ENCODE peak calls at places on chromosomes 2 and 18, in nine cellular contexts. One of them, this sample, is unnamed.

GRCh38 chr2:195009202-195009601 is 647.8 kb upstream of the SLC39A10 start:
- DNase-seq in tibial nerve: no peak
- DNase-seq in left cardiac atrium: no peak
- DNase-seq in NCI-H2081: no peak
- DNase-seq in lower leg skin: no peak
- DNase-seq in stimulated activated CD4-positive, alpha-beta T cell treated with anti-CD3 and anti-CD28 coated beads, Interleukin-15, amount 100 ng/mL, for 1 hour: no peak
- DNase-seq in AG04450: no peak
- DNase-seq in NCI-H510A treated with DMSO at 0.1 percent for 48 hours: no peak
- DNase-seq in ACHN: no peak
- DNase-seq in this sample: no peak

GRCh38 chr2:20211860-20212458 is 13.0 kb downstream of the SDC1 start:
- DNase-seq in tibial nerve: no peak
- DNase-seq in left cardiac atrium: no peak
- DNase-seq in NCI-H2081: no peak
- DNase-seq in lower leg skin: no peak
- DNase-seq in stimulated activated CD4-positive, alpha-beta T cell treated with anti-CD3 and anti-CD28 coated beads, Interleukin-15, amount 100 ng/mL, for 1 hour: no peak
- DNase-seq in AG04450: no peak
- DNase-seq in NCI-H510A treated with DMSO at 0.1 percent for 48 hours: no peak
- DNase-seq in ACHN: no peak
- DNase-seq in this sample: no peak

GRCh38 chr2:119852214-119852613 is 92.5 kb downstream of the PTPN4 start:
- DNase-seq in tibial nerve: no peak
- DNase-seq in left cardiac atrium: no peak
- DNase-seq in NCI-H2081: no peak
- DNase-seq in lower leg skin: no peak
- DNase-seq in stimulated activated CD4-positive, alpha-beta T cell treated with anti-CD3 and anti-CD28 coated beads, Interleukin-15, amount 100 ng/mL, for 1 hour: no peak
- DNase-seq in AG04450: no peak
- DNase-seq in NCI-H510A treated with DMSO at 0.1 percent for 48 hours: no peak
- DNase-seq in ACHN: no peak
- DNase-seq in this sample: no peak

GRCh38 chr2:183149489-183149888 is 25.2 kb downstream of the NUP35 start:
- DNase-seq in tibial nerve: peak
- DNase-seq in left cardiac atrium: no peak
- DNase-seq in NCI-H2081: no peak
- DNase-seq in lower leg skin: no peak
- DNase-seq in stimulated activated CD4-positive, alpha-beta T cell treated with anti-CD3 and anti-CD28 coated beads, Interleukin-15, amount 100 ng/mL, for 1 hour: no peak
- DNase-seq in AG04450: peak
- DNase-seq in NCI-H510A treated with DMSO at 0.1 percent for 48 hours: no peak
- DNase-seq in ACHN: no peak
- DNase-seq in this sample: no peak

GRCh38 chr2:120735750-120736170 is at the start of gene GLI2:
- DNase-seq in tibial nerve: no peak
- DNase-seq in left cardiac atrium: peak
- DNase-seq in NCI-H2081: peak
- DNase-seq in lower leg skin: peak
- DNase-seq in stimulated activated CD4-positive, alpha-beta T cell treated with anti-CD3 and anti-CD28 coated beads, Interleukin-15, amount 100 ng/mL, for 1 hour: no peak
- DNase-seq in AG04450: peak
- DNase-seq in NCI-H510A treated with DMSO at 0.1 percent for 48 hours: peak
- DNase-seq in ACHN: peak
- DNase-seq in this sample: peak

GRCh38 chr2:128258218-128258617 is 60.5 kb downstream of the HS6ST1 start:
- DNase-seq in tibial nerve: no peak
- DNase-seq in left cardiac atrium: no peak
- DNase-seq in NCI-H2081: no peak
- DNase-seq in lower leg skin: no peak
- DNase-seq in stimulated activated CD4-positive, alpha-beta T cell treated with anti-CD3 and anti-CD28 coated beads, Interleukin-15, amount 100 ng/mL, for 1 hour: no peak
- DNase-seq in AG04450: no peak
- DNase-seq in NCI-H510A treated with DMSO at 0.1 percent for 48 hours: no peak
- DNase-seq in ACHN: no peak
- DNase-seq in this sample: no peak

GRCh38 chr2:113831156-113831555 is 58.7 kb upstream of the ACTR3 start:
- DNase-seq in tibial nerve: no peak
- DNase-seq in left cardiac atrium: no peak
- DNase-seq in NCI-H2081: no peak
- DNase-seq in lower leg skin: no peak
- DNase-seq in stimulated activated CD4-positive, alpha-beta T cell treated with anti-CD3 and anti-CD28 coated beads, Interleukin-15, amount 100 ng/mL, for 1 hour: no peak
- DNase-seq in AG04450: no peak
- DNase-seq in NCI-H510A treated with DMSO at 0.1 percent for 48 hours: no peak
- DNase-seq in ACHN: no peak
- DNase-seq in this sample: no peak

GRCh38 chr2:172442072-172442895 is 14.9 kb downstream of the ITGA6 start:
- DNase-seq in tibial nerve: no peak
- DNase-seq in left cardiac atrium: peak
- DNase-seq in NCI-H2081: no peak
- DNase-seq in lower leg skin: peak
- DNase-seq in stimulated activated CD4-positive, alpha-beta T cell treated with anti-CD3 and anti-CD28 coated beads, Interleukin-15, amount 100 ng/mL, for 1 hour: peak
- DNase-seq in AG04450: peak
- DNase-seq in NCI-H510A treated with DMSO at 0.1 percent for 48 hours: no peak
- DNase-seq in ACHN: peak
- DNase-seq in this sample: peak

GRCh38 chr2:233449071-233449901 is 95.0 kb downstream of the DGKD start:
- DNase-seq in tibial nerve: no peak
- DNase-seq in left cardiac atrium: peak
- DNase-seq in NCI-H2081: peak
- DNase-seq in lower leg skin: no peak
- DNase-seq in stimulated activated CD4-positive, alpha-beta T cell treated with anti-CD3 and anti-CD28 coated beads, Interleukin-15, amount 100 ng/mL, for 1 hour: no peak
- DNase-seq in AG04450: no peak
- DNase-seq in NCI-H510A treated with DMSO at 0.1 percent for 48 hours: peak
- DNase-seq in ACHN: peak
- DNase-seq in this sample: peak

GRCh38 chr2:238742066-238742465 is 105.8 kb upstream of the TWIST2 start:
- DNase-seq in tibial nerve: no peak
- DNase-seq in left cardiac atrium: no peak
- DNase-seq in NCI-H2081: no peak
- DNase-seq in lower leg skin: no peak
- DNase-seq in stimulated activated CD4-positive, alpha-beta T cell treated with anti-CD3 and anti-CD28 coated beads, Interleukin-15, amount 100 ng/mL, for 1 hour: no peak
- DNase-seq in AG04450: no peak
- DNase-seq in NCI-H510A treated with DMSO at 0.1 percent for 48 hours: no peak
- DNase-seq in ACHN: no peak
- DNase-seq in this sample: no peak

GRCh38 chr2:20185176-20186022 is 39.5 kb downstream of the SDC1 start:
- DNase-seq in tibial nerve: no peak
- DNase-seq in left cardiac atrium: no peak
- DNase-seq in NCI-H2081: no peak
- DNase-seq in lower leg skin: no peak
- DNase-seq in stimulated activated CD4-positive, alpha-beta T cell treated with anti-CD3 and anti-CD28 coated beads, Interleukin-15, amount 100 ng/mL, for 1 hour: no peak
- DNase-seq in AG04450: no peak
- DNase-seq in NCI-H510A treated with DMSO at 0.1 percent for 48 hours: no peak
- DNase-seq in ACHN: peak
- DNase-seq in this sample: no peak

GRCh38 chr2:177291701-177292100 is 27.2 kb upstream of the NFE2L2 start:
- DNase-seq in tibial nerve: no peak
- DNase-seq in left cardiac atrium: no peak
- DNase-seq in NCI-H2081: no peak
- DNase-seq in lower leg skin: no peak
- DNase-seq in stimulated activated CD4-positive, alpha-beta T cell treated with anti-CD3 and anti-CD28 coated beads, Interleukin-15, amount 100 ng/mL, for 1 hour: no peak
- DNase-seq in AG04450: no peak
- DNase-seq in NCI-H510A treated with DMSO at 0.1 percent for 48 hours: no peak
- DNase-seq in ACHN: no peak
- DNase-seq in this sample: no peak

GRCh38 chr2:10331033-10331701 is 28.5 kb downstream of the HPCAL1 start:
- DNase-seq in tibial nerve: peak
- DNase-seq in left cardiac atrium: peak
- DNase-seq in NCI-H2081: no peak
- DNase-seq in lower leg skin: no peak
- DNase-seq in stimulated activated CD4-positive, alpha-beta T cell treated with anti-CD3 and anti-CD28 coated beads, Interleukin-15, amount 100 ng/mL, for 1 hour: peak
- DNase-seq in AG04450: no peak
- DNase-seq in NCI-H510A treated with DMSO at 0.1 percent for 48 hours: no peak
- DNase-seq in ACHN: no peak
- DNase-seq in this sample: no peak

GRCh38 chr18:80033181-80034067 is 810 bp upstream of the RBFA start:
- DNase-seq in tibial nerve: peak
- DNase-seq in left cardiac atrium: no peak
- DNase-seq in NCI-H2081: no peak
- DNase-seq in lower leg skin: peak
- DNase-seq in stimulated activated CD4-positive, alpha-beta T cell treated with anti-CD3 and anti-CD28 coated beads, Interleukin-15, amount 100 ng/mL, for 1 hour: peak
- DNase-seq in AG04450: no peak
- DNase-seq in NCI-H510A treated with DMSO at 0.1 percent for 48 hours: no peak
- DNase-seq in ACHN: peak
- DNase-seq in this sample: no peak

GRCh38 chr2:65856928-65857327 is 424.5 kb upstream of the SPRED2 start:
- DNase-seq in tibial nerve: no peak
- DNase-seq in left cardiac atrium: no peak
- DNase-seq in NCI-H2081: no peak
- DNase-seq in lower leg skin: no peak
- DNase-seq in stimulated activated CD4-positive, alpha-beta T cell treated with anti-CD3 and anti-CD28 coated beads, Interleukin-15, amount 100 ng/mL, for 1 hour: no peak
- DNase-seq in AG04450: no peak
- DNase-seq in NCI-H510A treated with DMSO at 0.1 percent for 48 hours: no peak
- DNase-seq in ACHN: no peak
- DNase-seq in this sample: no peak

GRCh38 chr2:215664847-215665525 is 229.1 kb upstream of the FN1 start:
- DNase-seq in tibial nerve: no peak
- DNase-seq in left cardiac atrium: no peak
- DNase-seq in NCI-H2081: no peak
- DNase-seq in lower leg skin: peak
- DNase-seq in stimulated activated CD4-positive, alpha-beta T cell treated with anti-CD3 and anti-CD28 coated beads, Interleukin-15, amount 100 ng/mL, for 1 hour: no peak
- DNase-seq in AG04450: peak
- DNase-seq in NCI-H510A treated with DMSO at 0.1 percent for 48 hours: no peak
- DNase-seq in ACHN: peak
- DNase-seq in this sample: peak

GRCh38 chr18:3411854-3412268 is 38.1 kb upstream of the TGIF1 start:
- DNase-seq in tibial nerve: no peak
- DNase-seq in left cardiac atrium: peak
- DNase-seq in NCI-H2081: no peak
- DNase-seq in lower leg skin: no peak
- DNase-seq in stimulated activated CD4-positive, alpha-beta T cell treated with anti-CD3 and anti-CD28 coated beads, Interleukin-15, amount 100 ng/mL, for 1 hour: peak
- DNase-seq in AG04450: no peak
- DNase-seq in NCI-H510A treated with DMSO at 0.1 percent for 48 hours: no peak
- DNase-seq in ACHN: no peak
- DNase-seq in this sample: no peak

GRCh38 chr18:63022429-63023022 is 297.0 kb downstream of the BCL2 start:
- DNase-seq in tibial nerve: no peak
- DNase-seq in left cardiac atrium: no peak
- DNase-seq in NCI-H2081: no peak
- DNase-seq in lower leg skin: no peak
- DNase-seq in stimulated activated CD4-positive, alpha-beta T cell treated with anti-CD3 and anti-CD28 coated beads, Interleukin-15, amount 100 ng/mL, for 1 hour: peak
- DNase-seq in AG04450: no peak
- DNase-seq in NCI-H510A treated with DMSO at 0.1 percent for 48 hours: no peak
- DNase-seq in ACHN: peak
- DNase-seq in this sample: no peak

GRCh38 chr2:161033059-161033660 is 127.1 kb upstream of the TANK start:
- DNase-seq in tibial nerve: no peak
- DNase-seq in left cardiac atrium: no peak
- DNase-seq in NCI-H2081: no peak
- DNase-seq in lower leg skin: no peak
- DNase-seq in stimulated activated CD4-positive, alpha-beta T cell treated with anti-CD3 and anti-CD28 coated beads, Interleukin-15, amount 100 ng/mL, for 1 hour: no peak
- DNase-seq in AG04450: no peak
- DNase-seq in NCI-H510A treated with DMSO at 0.1 percent for 48 hours: no peak
- DNase-seq in ACHN: no peak
- DNase-seq in this sample: no peak

GRCh38 chr2:112055833-112056625 is 960 bp downstream of the TMEM87B start:
- DNase-seq in tibial nerve: peak
- DNase-seq in left cardiac atrium: peak
- DNase-seq in NCI-H2081: peak
- DNase-seq in lower leg skin: peak
- DNase-seq in stimulated activated CD4-positive, alpha-beta T cell treated with anti-CD3 and anti-CD28 coated beads, Interleukin-15, amount 100 ng/mL, for 1 hour: no peak
- DNase-seq in AG04450: peak
- DNase-seq in NCI-H510A treated with DMSO at 0.1 percent for 48 hours: peak
- DNase-seq in ACHN: peak
- DNase-seq in this sample: peak

GRCh38 chr2:84288335-84288734 is 170.7 kb downstream of the SUCLG1 start:
- DNase-seq in tibial nerve: no peak
- DNase-seq in left cardiac atrium: no peak
- DNase-seq in NCI-H2081: no peak
- DNase-seq in lower leg skin: no peak
- DNase-seq in stimulated activated CD4-positive, alpha-beta T cell treated with anti-CD3 and anti-CD28 coated beads, Interleukin-15, amount 100 ng/mL, for 1 hour: no peak
- DNase-seq in AG04450: no peak
- DNase-seq in NCI-H510A treated with DMSO at 0.1 percent for 48 hours: no peak
- DNase-seq in ACHN: no peak
- DNase-seq in this sample: no peak

GRCh38 chr2:186325827-186326535 is 160.1 kb upstream of the ZC3H15 start:
- DNase-seq in tibial nerve: no peak
- DNase-seq in left cardiac atrium: no peak
- DNase-seq in NCI-H2081: no peak
- DNase-seq in lower leg skin: no peak
- DNase-seq in stimulated activated CD4-positive, alpha-beta T cell treated with anti-CD3 and anti-CD28 coated beads, Interleukin-15, amount 100 ng/mL, for 1 hour: no peak
- DNase-seq in AG04450: no peak
- DNase-seq in NCI-H510A treated with DMSO at 0.1 percent for 48 hours: no peak
- DNase-seq in ACHN: no peak
- DNase-seq in this sample: no peak

GRCh38 chr2:112275887-112276773 is 733 bp downstream of the ZC3H6 start:
- DNase-seq in tibial nerve: peak
- DNase-seq in left cardiac atrium: peak
- DNase-seq in NCI-H2081: peak
- DNase-seq in lower leg skin: peak
- DNase-seq in stimulated activated CD4-positive, alpha-beta T cell treated with anti-CD3 and anti-CD28 coated beads, Interleukin-15, amount 100 ng/mL, for 1 hour: peak
- DNase-seq in AG04450: peak
- DNase-seq in NCI-H510A treated with DMSO at 0.1 percent for 48 hours: peak
- DNase-seq in ACHN: peak
- DNase-seq in this sample: peak

GRCh38 chr2:120959426-120959825 is 223.8 kb downstream of the GLI2 start:
- DNase-seq in tibial nerve: peak
- DNase-seq in left cardiac atrium: peak
- DNase-seq in NCI-H2081: peak
- DNase-seq in lower leg skin: peak
- DNase-seq in stimulated activated CD4-positive, alpha-beta T cell treated with anti-CD3 and anti-CD28 coated beads, Interleukin-15, amount 100 ng/mL, for 1 hour: no peak
- DNase-seq in AG04450: no peak
- DNase-seq in NCI-H510A treated with DMSO at 0.1 percent for 48 hours: no peak
- DNase-seq in ACHN: no peak
- DNase-seq in this sample: no peak

GRCh38 chr18:52541056-52541455 is 201.1 kb downstream of the DCC start:
- DNase-seq in tibial nerve: no peak
- DNase-seq in left cardiac atrium: no peak
- DNase-seq in NCI-H2081: no peak
- DNase-seq in lower leg skin: no peak
- DNase-seq in stimulated activated CD4-positive, alpha-beta T cell treated with anti-CD3 and anti-CD28 coated beads, Interleukin-15, amount 100 ng/mL, for 1 hour: no peak
- DNase-seq in AG04450: no peak
- DNase-seq in NCI-H510A treated with DMSO at 0.1 percent for 48 hours: no peak
- DNase-seq in ACHN: no peak
- DNase-seq in this sample: no peak

GRCh38 chr2:236643480-236643879 is 73.9 kb downstream of the ACKR3 start:
- DNase-seq in tibial nerve: no peak
- DNase-seq in left cardiac atrium: no peak
- DNase-seq in NCI-H2081: no peak
- DNase-seq in lower leg skin: no peak
- DNase-seq in stimulated activated CD4-positive, alpha-beta T cell treated with anti-CD3 and anti-CD28 coated beads, Interleukin-15, amount 100 ng/mL, for 1 hour: no peak
- DNase-seq in AG04450: no peak
- DNase-seq in NCI-H510A treated with DMSO at 0.1 percent for 48 hours: no peak
- DNase-seq in ACHN: no peak
- DNase-seq in this sample: no peak

This sample was measured in kidney glomerular epithelial cell.